ENCODE peak calls at places on chromosome 16, in six cellular contexts. Z is gastrocnemius medialis, Q is fibroblast of lung, L is prostate gland, F is mammary epithelial cell, E is A549. D is an unnamed sample. For H3K4me1, the result is how much of the 10 kb centered on the place peaks cover.

GRCh38 chr16:48978501-48978900 is 303.1 kb downstream of the CBLN1 start:
- DNase-seq in Q (no peak), F (peak), Z (no peak), L (no peak), E (no peak), D (no peak)

GRCh38 chr16:287298-287811 is 4.4 kb downstream of the PDIA2 start:
- DNase-seq in Q (no peak), L (no peak), E (peak), F (no peak), Z (no peak), D (no peak)

GRCh38 chr16:82653550-82654511 is 27.1 kb downstream of the CDH13 start:
- DNase-seq in Z (no peak), F (peak), L (no peak), Q (peak), E (peak), D (peak)

GRCh38 chr16:15704545-15704987 is 54.5 kb downstream of the NDE1 start:
- DNase-seq in F (peak), Z (peak), E (peak), Q (peak), L (peak), D (peak)

GRCh38 chr16:54397190-54397835 is 110.7 kb upstream of the IRX3 start:
- DNase-seq in Q (no peak), Z (no peak), F (no peak), E (no peak), L (no peak), D (no peak)

GRCh38 chr16:74076568-74076967 is 220.0 kb upstream of the PSMD7 start:
- DNase-seq in F (no peak), Z (no peak), L (no peak), E (no peak), Q (no peak), D (no peak)

GRCh38 chr16:68367891-68368601 is 57.2 kb downstream of the PRMT7 start:
- DNase-seq in E (no peak), F (no peak), Q (no peak), L (no peak), Z (no peak), D (no peak)

GRCh38 chr16:18932243-18932997 is 6.2 kb upstream of the SMG1 start:
- DNase-seq in E (no peak), Z (peak), L (no peak), F (peak), Q (peak), D (no peak)

GRCh38 chr16:66388350-66389139 is 22.1 kb downstream of the CDH5 start:
- DNase-seq in F (no peak), L (no peak), E (no peak), Q (no peak), Z (no peak), D (no peak)

GRCh38 chr16:4415538-4416199 is 727 bp downstream of the CORO7 start:
- DNase-seq in F (no peak), E (no peak), Q (no peak), Z (no peak), L (peak), D (peak)

GRCh38 chr16:3131755-3132377 is 3.0 kb upstream of the ZNF213 start:
- DNase-seq in Z (no peak), Q (peak), E (peak), L (no peak), F (no peak), D (no peak)

GRCh38 chr16:76800196-76800595 is 390.8 kb upstream of the MON1B start:
- DNase-seq in Q (no peak), Z (no peak), E (no peak), F (peak), L (no peak), D (no peak)

GRCh38 chr16:27254262-27254811 is 14.2 kb downstream of the NSMCE1 start:
- DNase-seq in L (no peak), Z (no peak), E (no peak), Q (no peak), F (peak), D (no peak)

GRCh38 chr16:28157768-28158535 is 53.8 kb downstream of the XPO6 start:
- DNase-seq in Z (no peak), E (no peak), Q (peak), F (no peak), L (no peak), D (no peak)

GRCh38 chr16:81036751-81037350 is 1.2 kb downstream of the ATMIN start:
- DNase-seq in Z (no peak), E (peak), L (no peak), Q (no peak), F (peak), D (no peak)

GRCh38 chr16:66399930-66400329 is 27.2 kb upstream of the BEAN1 start:
- DNase-seq in Q (no peak), F (no peak), L (no peak), E (no peak), Z (no peak), D (no peak)

GRCh38 chr16:47578573-47578972 is 117.4 kb downstream of the PHKB start:
- DNase-seq in L (no peak), Z (no peak), Q (no peak), F (peak), E (no peak), D (no peak)

DNA sequence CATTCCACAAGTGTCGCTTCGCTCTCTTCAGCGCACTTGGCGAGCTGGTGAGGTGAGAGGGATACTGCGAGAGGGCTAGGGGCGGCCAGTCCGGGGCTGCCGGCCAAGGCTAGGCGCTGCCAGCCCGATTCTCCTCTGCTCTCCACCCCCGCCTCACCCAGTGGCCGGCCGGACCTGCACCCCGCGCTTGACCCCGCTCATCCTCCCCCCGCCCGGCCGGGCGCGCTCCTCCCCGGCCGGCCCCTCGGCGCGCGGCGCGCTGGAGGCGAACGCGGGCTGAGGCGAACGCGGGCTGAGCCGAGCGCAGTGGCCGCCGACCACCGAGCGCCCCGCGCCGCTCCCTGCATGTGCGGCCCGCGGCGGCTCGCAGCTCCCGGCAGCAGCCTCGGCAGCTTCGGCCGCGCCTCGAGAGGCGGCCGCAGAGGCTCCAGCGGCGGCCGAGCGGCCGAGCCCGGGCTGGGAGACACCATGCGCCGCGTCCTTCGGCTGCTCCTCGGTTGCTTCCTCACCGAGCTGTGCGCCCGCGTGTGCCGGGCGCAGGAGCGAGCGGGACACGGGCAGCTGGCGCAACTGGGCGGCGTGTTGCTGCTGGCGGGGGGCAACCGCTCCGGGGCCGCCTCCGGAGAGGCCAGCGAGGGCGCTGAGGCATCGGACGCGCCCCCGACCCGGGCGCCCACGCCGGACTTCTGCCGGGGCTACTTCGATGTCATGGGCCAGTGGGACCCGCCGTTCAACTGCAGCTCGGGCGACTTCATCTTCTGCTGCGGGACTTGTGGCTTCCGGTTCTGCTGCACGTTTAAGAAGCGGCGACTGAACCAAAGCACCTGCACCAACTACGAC is at the start of gene SHISA9:
- DNase-seq in Z (no peak), F (peak), E (no peak), L (no peak), Q (no peak), D (no peak)
- H3K4me1 ChIP-seq in Z (under half), F (under half), E (under half), L (under half), Q (under half), D (under half)

DNA sequence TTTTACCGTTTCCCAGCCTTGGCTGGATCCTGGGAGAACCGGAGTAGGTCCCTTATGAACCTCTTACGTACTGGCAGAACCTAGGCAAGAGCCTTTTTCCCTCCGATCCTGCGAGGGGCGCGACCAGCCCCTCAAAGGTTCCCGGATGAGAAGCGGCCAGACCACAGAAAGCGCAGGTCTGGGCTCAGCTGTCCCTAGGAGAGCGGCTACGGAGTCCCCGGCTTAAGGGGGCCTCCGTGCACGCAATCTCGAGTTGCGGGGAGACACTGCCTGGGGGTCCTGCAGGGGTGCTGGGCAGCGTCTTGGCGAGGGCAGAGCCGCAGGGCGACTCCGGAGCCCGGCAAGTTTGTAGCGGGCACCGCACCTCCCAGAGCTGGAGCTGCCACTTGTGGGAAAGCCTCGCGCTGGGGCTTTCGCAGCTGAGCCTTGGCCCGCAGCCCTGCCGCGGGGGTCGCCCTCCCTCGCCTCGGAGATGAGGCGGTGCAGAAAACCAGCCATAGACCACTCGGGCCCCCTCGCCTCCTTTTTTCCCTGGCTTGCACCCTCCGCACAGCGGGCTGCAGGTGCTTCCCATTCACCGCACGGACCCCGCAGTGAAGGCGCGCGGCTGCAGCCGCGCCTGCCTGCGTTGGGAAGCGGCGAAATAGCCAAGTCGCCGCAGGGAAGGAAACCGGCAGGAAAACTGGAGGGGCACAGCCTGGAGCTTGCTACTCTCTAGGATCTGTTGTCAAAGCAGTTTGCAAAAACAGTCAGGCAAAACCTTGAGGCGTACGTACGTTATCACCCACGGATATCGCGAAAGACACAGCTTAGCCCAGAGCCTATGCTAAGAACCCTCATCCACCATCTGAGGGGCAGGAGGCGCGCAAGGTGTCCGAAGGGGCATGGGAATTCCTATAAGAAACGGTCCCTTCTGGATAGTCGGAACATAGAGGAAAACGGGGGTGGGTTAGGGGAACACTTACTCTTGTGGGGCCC is 834 bp downstream of the CDH8 start:
- DNase-seq in Q (no peak), L (no peak), Z (no peak), E (no peak), F (no peak), D (no peak)
- H3K4me3 ChIP-seq in Q (no peak), L (no peak), Z (peak), E (peak), F (peak), D (no peak)

GRCh38 chr16:84631882-84632281 is 14.0 kb upstream of the COTL1 start:
- DNase-seq in F (no peak), Z (no peak), E (no peak), L (no peak), Q (no peak), D (no peak)
- H3K27ac ChIP-seq in F (no peak), Z (no peak), E (no peak), L (no peak), Q (no peak), D (no peak)

DNA sequence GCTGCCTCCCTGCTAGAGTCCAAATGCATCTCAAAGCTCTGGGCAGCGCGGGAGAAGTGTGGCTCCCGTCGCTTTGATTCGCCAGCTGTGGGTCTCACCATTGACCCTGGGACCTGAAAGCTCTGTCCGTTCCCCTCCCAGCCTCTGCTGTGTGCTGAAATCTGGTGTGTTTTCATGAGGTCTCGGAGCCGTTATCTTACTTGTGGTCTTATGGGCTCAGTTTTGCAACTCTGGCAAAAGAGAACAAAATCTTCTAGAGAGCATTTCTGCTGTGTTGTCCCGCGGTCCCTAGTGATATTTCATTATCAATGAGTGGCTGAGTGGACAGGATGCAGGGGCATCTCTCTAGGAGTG is 13.3 kb downstream of the CRISPLD2 start:
- DNase-seq in F (no peak), Z (no peak), Q (peak), L (no peak), E (no peak), D (no peak)
- H3K4me1 ChIP-seq in F (under half), Z (under half), Q (under half), L (under half), E (under half), D (under half)

DNA sequence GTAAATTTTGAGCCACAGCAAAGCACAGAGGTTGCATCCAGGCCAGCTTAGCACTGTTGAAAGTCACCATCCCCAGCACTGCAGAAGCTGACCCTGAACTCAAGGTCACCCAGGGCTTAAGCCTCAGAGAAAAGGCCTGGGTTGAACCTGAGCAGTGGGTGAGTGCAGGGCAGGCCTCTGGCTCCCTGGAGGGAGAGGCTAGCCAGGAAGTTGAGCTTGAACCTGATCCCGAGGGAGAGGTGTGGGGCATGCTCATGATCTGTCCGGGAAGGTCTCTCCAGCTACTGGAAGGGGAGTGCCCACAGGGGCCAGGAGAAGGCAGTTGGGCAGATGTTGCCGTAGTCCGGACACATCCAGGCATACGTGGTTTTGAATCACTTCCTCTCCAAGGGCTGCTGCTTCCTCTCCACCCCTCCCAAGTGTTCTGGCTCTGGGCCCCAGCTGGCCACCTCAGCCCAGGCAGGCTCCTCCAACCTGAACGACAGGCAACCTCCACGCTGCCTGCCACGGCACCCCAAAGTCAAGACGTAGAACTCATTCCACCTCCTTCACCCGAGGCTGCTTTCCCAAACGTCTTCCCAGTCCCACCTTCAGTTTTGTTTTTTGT is 18.4 kb downstream of the CARHSP1 start:
- DNase-seq in L (no peak), E (no peak), Z (no peak), F (peak), Q (peak), D (no peak)
- H3K4me3 ChIP-seq in L (no peak), E (no peak), Z (no peak), F (no peak), Q (no peak), D (no peak)

GRCh38 chr16:58418601-58419000 is 26.3 kb downstream of the GINS3 start:
- DNase-seq in F (peak), Z (peak), Q (no peak), E (no peak), L (no peak), D (no peak)
- H3K27ac ChIP-seq in F (no peak), Z (no peak), Q (no peak), E (no peak), L (no peak), D (no peak)

GRCh38 chr16:10932959-10933710 is 9.1 kb downstream of the DEXI start:
- DNase-seq in F (no peak), Q (no peak), E (no peak), Z (no peak), L (no peak), D (no peak)

GRCh38 chr16:10933865-10934264 is 8.4 kb downstream of the DEXI start:
- DNase-seq in F (no peak), E (no peak), Z (no peak), Q (no peak), L (no peak), D (no peak)

GRCh38 chr16:10931133-10931532 is 11.1 kb downstream of the DEXI start:
- DNase-seq in F (no peak), L (no peak), Z (no peak), Q (no peak), E (no peak), D (no peak)

GRCh38 chr16:10930755-10931093 is 11.5 kb downstream of the DEXI start:
- DNase-seq in Z (no peak), Q (no peak), F (no peak), E (no peak), L (no peak), D (no peak)

GRCh38 chr16:10931977-10932632 is 10.2 kb downstream of the DEXI start:
- DNase-seq in E (no peak), Z (no peak), F (no peak), L (no peak), Q (no peak), D (no peak)
- H3K4me1 ChIP-seq in E (under half), Z (half or more), F (under half), L (under half), Q (under half), D (under half)

GRCh38 chr16:87806246-87806607 is 40.4 kb upstream of the KLHDC4 start:
- DNase-seq in F (peak), E (no peak), Q (peak), Z (no peak), L (no peak), D (no peak)
- H3K4me3 ChIP-seq in F (peak), E (peak), Q (peak), Z (no peak), L (peak), D (peak)

D was measured in naive thymus-derived CD4-positive, alpha-beta T cell.